ENCODE peak calls at places on chromosomes 16 and 17, in ten cellular contexts. O is CD4-positive, alpha-beta memory T cell; B is prostate gland; E is aorta; L is mesendoderm; Y is endodermal cell; Q is tibial nerve; T is upper lobe of right lung; N is keratinocyte; I is GM12878. W is an unnamed sample. For H3K36me3, the result is how much of the 10 kb centered on the place peaks cover.

GRCh38 chr17:64262422-64263260 is at the start of gene TEX2:
- DNase-seq in T (peak), L (no peak), B (peak), E (peak), Y (peak), N (no peak), I (no peak), Q (peak), O (peak), W (peak)

GRCh38 chr17:8954339-8954738 is 11.2 kb downstream of the PIK3R5 start:
- DNase-seq in N (no peak), Q (peak), B (no peak), Y (peak), T (peak), I (no peak), O (peak), L (peak), E (no peak), W (peak)

GRCh38 chr16:84245933-84246678 is 6.3 kb upstream of the KCNG4 start:
- DNase-seq in N (no peak), O (no peak), Y (no peak), L (no peak), E (no peak), B (no peak), T (no peak), I (no peak), Q (no peak), W (no peak)

GRCh38 chr16:57991551-57992059 is 8.9 kb downstream of the ZNF319 start:
- DNase-seq in B (no peak), I (no peak), T (no peak), N (no peak), E (peak), Q (no peak), L (no peak), Y (peak), O (no peak), W (peak)

GRCh38 chr17:49715221-49715620 is 7.5 kb upstream of the SLC35B1 start:
- DNase-seq in T (no peak), L (no peak), N (no peak), Y (no peak), E (no peak), B (no peak), Q (no peak), O (peak), I (no peak), W (no peak)

GRCh38 chr17:36183811-36184765 is 7.7 kb upstream of the TBC1D3B start:
- DNase-seq in Q (no peak), T (no peak), O (no peak), L (no peak), E (peak), N (no peak), Y (peak), B (no peak), I (no peak), W (peak)

GRCh38 chr17:76540381-76541300 is 797 bp downstream of the PRCD start:
- DNase-seq in B (peak), T (peak), I (no peak), E (peak), N (no peak), Q (peak), O (no peak), Y (peak), L (peak), W (peak)

GRCh38 chr17:74763565-74764387 is 12.4 kb downstream of the NAT9 start:
- DNase-seq in L (no peak), E (no peak), B (no peak), T (no peak), I (no peak), Q (no peak), Y (no peak), O (no peak), N (no peak), W (no peak)

GRCh38 chr16:2587891-2588565 is 50.2 kb downstream of the PDPK1 start:
- DNase-seq in B (no peak), N (no peak), I (no peak), Y (peak), L (no peak), E (peak), Q (no peak), T (peak), O (no peak), W (peak)

GRCh38 chr17:28563475-28563874 is 7.8 kb downstream of the PIGS start:
- DNase-seq in L (peak), B (no peak), T (no peak), N (no peak), Y (no peak), E (peak), I (no peak), Q (no peak), O (no peak), W (no peak)

GRCh38 chr16:27628216-27628945 is 78.4 kb downstream of the KATNIP start:
- DNase-seq in O (no peak), I (no peak), Y (peak), E (no peak), N (no peak), Q (no peak), B (no peak), T (no peak), L (no peak), W (no peak)

GRCh38 chr17:78053777-78054468 is 74.6 kb downstream of the TMC6 start:
- DNase-seq in Y (no peak), B (no peak), I (no peak), Q (no peak), O (no peak), E (no peak), L (no peak), N (no peak), T (no peak), W (no peak)
- H3K36me3 ChIP-seq in Y (under half), B (under half), I (under half), Q (half or more), O (under half), E (under half), L (under half), N (under half), T (under half), W (under half)

DNA sequence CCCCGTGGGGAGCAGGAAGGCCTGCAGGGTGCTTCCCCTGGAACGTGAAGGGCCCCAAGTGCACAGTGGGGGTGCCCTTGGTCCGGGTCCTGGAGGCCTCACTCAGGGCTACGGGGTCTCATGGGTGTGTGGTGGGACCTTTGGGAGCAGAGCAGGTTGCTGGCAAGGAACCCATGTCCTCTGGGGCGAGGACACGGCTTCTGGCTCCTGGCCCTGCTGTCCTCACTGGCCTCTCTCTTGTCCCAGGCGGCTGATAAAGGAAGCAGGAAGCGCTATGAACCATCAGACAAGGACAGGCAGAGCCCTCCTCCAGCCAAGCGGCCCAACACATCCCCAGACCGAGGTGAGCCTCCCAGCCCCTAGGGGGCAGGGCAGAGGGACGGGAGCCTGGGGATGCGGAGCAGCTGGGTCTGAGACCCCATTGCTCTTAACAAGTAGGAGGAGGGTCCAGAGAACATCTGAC is 9.8 kb upstream of the IL17C start:
- DNase-seq in B (no peak), L (peak), E (no peak), Q (no peak), I (no peak), Y (peak), O (no peak), N (no peak), T (no peak), W (peak)
- H3K36me3 ChIP-seq in B (under half), L (under half), E (under half), Q (half or more), I (under half), Y (half or more), O (under half), N (under half), T (half or more), W (under half)

GRCh38 chr17:82028966-82029365 is 2.5 kb upstream of the RAC3 start:
- DNase-seq in T (no peak), B (no peak), E (no peak), I (no peak), N (no peak), O (no peak), L (no peak), Y (no peak), Q (no peak), W (no peak)
- H3K36me3 ChIP-seq in T (under half), B (under half), E (under half), I (under half), N (under half), O (under half), L (under half), Y (under half), Q (under half), W (under half)

DNA sequence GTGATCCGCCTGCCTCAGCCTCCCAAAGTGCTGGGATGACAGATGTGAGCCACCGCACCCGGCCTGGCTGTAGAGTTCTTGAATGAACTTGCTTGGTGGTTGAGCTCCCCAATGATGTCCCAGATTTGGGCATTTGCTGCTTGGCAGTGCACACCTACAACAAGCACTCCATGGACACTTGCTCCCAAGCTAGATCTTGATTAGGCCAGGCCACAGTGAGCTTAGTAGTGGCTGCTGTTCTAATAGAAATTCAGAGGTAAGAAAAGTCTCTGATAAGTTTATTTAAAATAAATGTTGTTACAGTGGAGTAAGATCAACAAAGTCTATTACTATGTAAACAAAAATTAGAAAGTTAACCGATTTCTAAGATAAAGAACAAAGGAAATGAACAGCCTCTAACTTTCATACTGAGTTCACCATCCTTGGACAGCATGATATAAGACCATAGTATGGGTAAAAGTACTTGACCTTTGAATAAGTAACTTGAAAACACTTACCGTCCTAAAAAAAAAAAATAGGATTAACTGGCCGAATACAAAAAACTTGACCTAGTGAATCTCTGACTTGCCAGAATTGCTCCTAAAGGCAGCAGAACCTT is 951 bp downstream of the TMED6 start:
- DNase-seq in T (no peak), B (no peak), O (no peak), I (no peak), N (no peak), Q (no peak), L (no peak), Y (no peak), E (no peak), W (peak)
- H3K36me3 ChIP-seq in T (under half), B (under half), O (under half), I (under half), N (under half), Q (half or more), L (under half), Y (under half), E (under half), W (under half)

GRCh38 chr16:15616068-15616467 is 26.9 kb downstream of the MARF1 start:
- DNase-seq in B (no peak), E (no peak), T (no peak), I (no peak), Q (no peak), Y (no peak), N (no peak), O (no peak), L (no peak), W (no peak)

GRCh38 chr16:15618392-15618791 is 24.6 kb downstream of the MARF1 start:
- DNase-seq in L (no peak), Y (no peak), I (no peak), T (no peak), N (no peak), E (no peak), O (no peak), B (no peak), Q (no peak), W (no peak)

GRCh38 chr16:15613676-15614075 is 29.3 kb downstream of the MARF1 start:
- DNase-seq in Y (no peak), Q (no peak), E (no peak), O (no peak), L (peak), T (no peak), B (no peak), N (no peak), I (no peak), W (no peak)

GRCh38 chr16:15617901-15618300 is 25.1 kb downstream of the MARF1 start:
- DNase-seq in I (no peak), N (no peak), E (no peak), T (no peak), L (no peak), O (no peak), Y (no peak), B (no peak), Q (no peak), W (no peak)

DNA sequence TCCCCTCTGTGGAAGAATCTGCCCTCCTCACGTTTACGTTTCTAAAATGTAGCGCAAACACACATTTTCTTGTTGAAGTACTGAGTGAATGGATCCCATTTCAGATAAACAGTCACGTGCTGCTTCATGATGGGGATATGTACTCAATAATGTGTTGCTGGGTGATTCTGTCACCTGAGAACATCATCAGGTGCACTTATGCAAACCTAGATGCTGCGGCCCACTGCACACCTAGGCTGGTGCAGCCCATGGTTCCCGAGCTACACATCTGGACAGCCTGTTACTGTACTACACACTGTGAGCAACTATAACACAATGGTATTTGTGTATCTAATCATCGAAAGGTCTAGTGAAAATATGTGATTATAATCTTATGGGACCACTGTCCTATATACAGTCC is 26.5 kb downstream of the MARF1 start:
- DNase-seq in T (no peak), I (no peak), E (no peak), B (no peak), L (no peak), N (no peak), Y (no peak), O (no peak), Q (no peak), W (no peak)
- H3K36me3 ChIP-seq in T (half or more), I (under half), E (under half), B (under half), L (under half), N (under half), Y (half or more), O (half or more), Q (half or more), W (under half)

GRCh38 chr16:31706318-31706717 is 167.3 kb upstream of the ZNF267 start:
- DNase-seq in E (no peak), B (no peak), L (no peak), Q (no peak), N (no peak), T (no peak), O (no peak), I (no peak), Y (no peak), W (no peak)
- H3K36me3 ChIP-seq in E (under half), B (under half), L (under half), Q (half or more), N (half or more), T (under half), O (half or more), I (under half), Y (under half), W (under half)

GRCh38 chr17:222172-222571 is 40.7 kb upstream of the DOC2B start:
- DNase-seq in T (peak), E (peak), N (no peak), Q (no peak), I (no peak), L (no peak), B (no peak), Y (no peak), O (no peak), W (peak)
- H3K36me3 ChIP-seq in T (under half), E (under half), N (under half), Q (under half), I (under half), L (under half), B (under half), Y (under half), O (under half), W (under half)